ENCODE peak calls at places on chromosome 18, in five cellular contexts. H is lower lobe of right lung, Q is adrenal gland, B is nephron progenitor cell, D is NCI-H2029. R is an unnamed sample.

GRCh38 chr18:8448091-8448490 is 161.1 kb upstream of the RAB12 start:
- DNase-seq in D (no peak), B (no peak), H (no peak), Q (no peak), R (no peak)

GRCh38 chr18:27778925-27779324 is 398.0 kb downstream of the CDH2 start:
- DNase-seq in B (no peak), H (no peak), Q (no peak), D (no peak), R (no peak)

GRCh38 chr18:42706618-42707017 is 408.9 kb downstream of the RIT2 start:
- DNase-seq in H (peak; percentile 20), B (peak; percentile 34), Q (no peak), D (peak; percentile 76), R (no peak)

GRCh38 chr18:47679864-47680263 is 250.6 kb downstream of the SMAD2 start:
- DNase-seq in B (no peak), Q (no peak), D (no peak), H (no peak), R (no peak)

GRCh38 chr18:34837769-34838194 is 127.7 kb downstream of the DTNA start:
- DNase-seq in H (no peak), B (no peak), D (no peak), Q (peak; percentile 2), R (no peak)

GRCh38 chr18:71899707-71900483 is 644.2 kb downstream of the CBLN2 start:
- DNase-seq in B (no peak), D (no peak), H (no peak), Q (no peak), R (no peak)

GRCh38 chr18:2818281-2818680 is 28.5 kb upstream of the EMILIN2 start:
- DNase-seq in Q (no peak), H (no peak), D (no peak), B (no peak), R (no peak)

GRCh38 chr18:34787931-34788532 is 77.9 kb downstream of the DTNA start:
- DNase-seq in D (peak; percentile 38), H (no peak), Q (peak; percentile 64), B (peak; percentile 48), R (no peak)

GRCh38 chr18:43279015-43279758 is 1.9 kb upstream of the SYT4 start:
- DNase-seq in H (no peak), D (peak; percentile 90), Q (no peak), B (peak; percentile 19), R (no peak)

GRCh38 chr18:8800445-8800844 is 95.1 kb downstream of the MTCL1 start:
- DNase-seq in Q (no peak), B (no peak), D (no peak), H (no peak), R (no peak)

GRCh38 chr18:74944676-74945075 is 264.3 kb downstream of the PTGR3 start:
- DNase-seq in Q (no peak), H (no peak), D (no peak), B (no peak), R (no peak)

GRCh38 chr18:62525611-62526010 is 2.8 kb downstream of the ZCCHC2 start:
- DNase-seq in Q (no peak), B (no peak), D (no peak), H (no peak), R (no peak)

GRCh38 chr18:35026407-35027061 is 14.7 kb upstream of the MAPRE2 start:
- DNase-seq in D (no peak), Q (no peak), H (no peak), B (no peak), R (no peak)

GRCh38 chr18:48994044-48994651 is 43.4 kb upstream of the SMAD7 start:
- DNase-seq in H (peak; percentile 77), D (peak; percentile 6), Q (peak; percentile 20), B (no peak), R (peak; percentile 27)